ENCODE peak calls at places on chromosomes 3 and 15, in ten cellular contexts. W is heart right ventricle, M is neuronal stem cell, S is fibroblast of lung, K is cardiac fibroblast, E is lower leg skin, C is astrocyte of the spinal cord, Z is stomach, A is HepG2, H is mesendoderm. B is an unnamed sample.

GRCh38 chr3:71064288-71064975 is 519.1 kb downstream of the FOXP1 start:
- DNase-seq in Z (peak), M (peak), W (no peak), A (peak), K (peak), E (no peak), S (peak), H (peak), C (peak), B (no peak)

GRCh38 chr3:82633319-82633718 is 871.9 kb upstream of the GBE1 start:
- DNase-seq in E (no peak), S (no peak), Z (no peak), W (no peak), H (peak), K (no peak), A (peak), C (no peak), M (peak), B (no peak)

GRCh38 chr15:32669870-32670623 is 28.5 kb downstream of the SCG5 start:
- DNase-seq in A (peak), Z (no peak), K (peak), W (peak), S (no peak), M (no peak), H (peak), C (no peak), E (peak), B (no peak)

GRCh38 chr3:5694267-5694666 is 506.8 kb downstream of the EDEM1 start:
- DNase-seq in Z (no peak), S (no peak), W (no peak), E (no peak), C (no peak), A (no peak), K (no peak), H (no peak), M (no peak), B (no peak)

GRCh38 chr15:32936283-32936918 is 218.6 kb downstream of the GREM1 start:
- DNase-seq in W (no peak), S (peak), C (peak), K (peak), H (peak), A (peak), M (no peak), Z (no peak), E (no peak), B (no peak)

GRCh38 chr15:31473384-31474058 is 146.9 kb downstream of the KLF13 start:
- DNase-seq in W (no peak), Z (peak), E (peak), S (no peak), M (no peak), K (no peak), H (no peak), C (no peak), A (no peak), B (no peak)

GRCh38 chr3:85574306-85574705 is 615.5 kb downstream of the CADM2 start:
- DNase-seq in A (no peak), C (peak), W (no peak), E (no peak), H (no peak), M (no peak), Z (no peak), K (peak), S (peak), B (no peak)

GRCh38 chr15:101684384-101684783 is 32.2 kb upstream of the TM2D3 start:
- DNase-seq in W (no peak), H (no peak), E (no peak), C (peak), S (peak), A (no peak), K (peak), Z (no peak), M (no peak), B (no peak)

GRCh38 chr3:30585654-30586053 is 20.7 kb upstream of the TGFBR2 start:
- DNase-seq in E (no peak), M (no peak), Z (no peak), A (no peak), S (no peak), W (no peak), H (no peak), K (no peak), C (no peak), B (no peak)

GRCh38 chr15:77634266-77634962 is 1.7 kb upstream of the LINGO1 start:
- DNase-seq in E (peak), C (peak), W (peak), M (peak), K (peak), Z (peak), A (peak), H (peak), S (peak), B (peak)

DNA sequence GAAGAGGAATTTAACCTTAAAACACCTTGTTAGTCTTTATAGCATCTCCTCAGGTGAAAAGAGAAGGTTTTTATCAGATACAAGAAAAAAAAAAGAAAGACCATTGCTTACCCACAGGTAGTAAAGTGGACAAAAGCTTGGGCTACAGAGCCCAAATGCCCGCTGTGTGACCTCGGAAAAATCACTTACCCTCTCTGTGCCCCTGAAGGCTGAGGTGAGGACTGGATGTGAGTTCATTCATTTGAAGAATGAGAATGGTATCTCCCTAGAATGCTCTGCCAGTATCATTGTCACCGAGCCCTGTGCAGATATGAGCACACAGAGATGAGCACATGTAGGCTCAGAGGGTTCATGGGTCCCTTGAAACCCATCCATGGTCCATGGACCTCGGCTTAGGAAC is 17.6 kb upstream of the FAM240A start:
- DNase-seq in K (no peak), A (no peak), W (no peak), S (no peak), E (no peak), H (no peak), M (no peak), Z (no peak), C (no peak), B (no peak)
- H3K4me3 ChIP-seq in K (no peak), A (no peak), W (no peak), S (no peak), E (no peak), H (no peak), M (no peak), Z (no peak), C (no peak), B (no peak)

GRCh38 chr3:184337981-184338380 is 581 bp downstream of the FAM131A start:
- DNase-seq in W (no peak), M (no peak), S (no peak), H (no peak), A (no peak), K (no peak), C (no peak), E (no peak), Z (no peak), B (no peak)

GRCh38 chr3:184336484-184337230 is 743 bp upstream of the FAM131A start:
- DNase-seq in E (peak), K (peak), M (no peak), Z (peak), H (peak), W (no peak), S (peak), C (peak), A (peak), B (no peak)

GRCh38 chr3:184338538-184338945 is 1.1 kb downstream of the FAM131A start:
- DNase-seq in M (peak), W (peak), C (peak), H (peak), S (peak), K (peak), A (no peak), Z (peak), E (peak), B (peak)

GRCh38 chr3:184337315-184337714 is at the start of gene FAM131A:
- DNase-seq in K (no peak), M (no peak), S (peak), A (no peak), C (no peak), Z (no peak), E (no peak), W (peak), H (no peak), B (no peak)

DNA sequence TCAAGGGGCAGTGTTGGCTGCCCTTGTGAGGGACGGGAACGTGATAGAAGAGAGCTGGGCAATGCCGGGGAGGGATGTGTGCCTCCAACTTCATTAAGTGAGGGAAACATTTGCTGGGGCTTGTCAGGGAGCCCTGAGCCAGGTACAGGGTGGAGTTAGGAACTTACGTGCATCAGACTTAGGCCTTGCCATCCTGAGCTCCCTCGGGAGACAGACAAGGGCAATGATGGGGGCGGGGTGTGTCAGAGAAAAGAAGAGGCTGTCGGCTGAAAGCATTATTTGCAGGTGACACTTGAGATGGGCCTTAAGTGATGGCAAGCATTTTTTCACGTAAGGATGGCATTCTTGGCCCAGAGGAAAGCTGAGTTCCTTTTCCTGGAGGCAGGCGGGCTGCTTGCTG is 1.6 kb downstream of the FAM131A start:
- DNase-seq in M (no peak), S (no peak), A (no peak), Z (no peak), C (no peak), E (no peak), H (no peak), W (no peak), K (no peak), B (no peak)
- H3K4me3 ChIP-seq in M (peak), S (peak), A (no peak), Z (peak), C (peak), E (no peak), H (no peak), W (peak), K (peak), B (no peak)

DNA sequence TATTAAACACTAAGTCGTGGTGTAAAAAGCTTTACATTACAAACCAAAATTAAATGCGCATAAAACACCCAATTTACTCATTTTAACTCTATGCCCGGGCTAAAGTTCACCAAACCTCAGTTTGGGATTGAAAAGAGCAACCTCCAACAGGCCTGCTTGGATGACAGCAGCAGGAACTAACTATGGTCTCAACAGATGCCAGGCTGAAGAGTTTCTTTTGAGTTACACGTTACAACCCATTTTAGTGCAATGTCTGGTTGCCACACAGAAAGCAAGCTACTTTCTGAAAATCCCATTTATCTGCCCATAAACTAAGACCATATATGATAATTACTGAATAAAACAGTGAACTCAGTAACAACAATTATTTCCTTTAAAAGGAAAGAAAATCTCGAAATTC is 2.2 kb downstream of the SATB1 start:
- DNase-seq in H (peak), A (no peak), E (no peak), S (peak), M (no peak), C (no peak), Z (no peak), K (no peak), W (no peak), B (no peak)
- H3K4me3 ChIP-seq in H (no peak), A (no peak), E (no peak), S (peak), M (peak), C (peak), Z (peak), K (peak), W (peak), B (peak)

DNA sequence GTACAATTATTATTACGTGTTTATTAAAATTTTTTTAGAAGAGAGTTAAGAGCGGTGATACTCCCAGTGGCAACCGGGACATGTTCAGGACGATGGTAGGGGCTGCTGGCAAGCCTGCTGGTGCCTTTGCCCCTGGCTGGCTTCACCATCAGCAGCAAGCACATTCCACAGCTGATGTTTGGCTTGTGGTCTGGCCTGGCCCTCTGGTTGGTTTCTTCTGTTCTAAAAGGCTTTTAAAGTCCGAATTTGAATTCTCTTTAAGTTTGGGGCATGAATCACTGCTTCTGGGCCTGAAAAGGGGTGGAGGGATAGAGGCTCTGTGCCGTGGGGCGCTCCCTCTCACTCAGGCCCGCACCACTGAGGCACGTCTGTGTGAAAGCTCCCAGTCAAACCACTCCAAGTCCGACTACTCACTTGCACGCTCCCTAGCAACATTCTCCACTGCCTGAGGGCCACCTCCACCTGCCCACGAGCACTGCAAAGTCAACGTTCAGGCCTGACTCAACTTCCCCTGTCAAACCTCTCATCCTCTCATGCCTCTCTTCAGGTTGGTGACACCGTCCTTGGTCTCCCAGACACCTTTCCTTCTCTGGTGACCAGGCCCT is 10.1 kb downstream of the ITGA11 start:
- DNase-seq in C (peak), Z (no peak), M (no peak), W (no peak), H (no peak), A (no peak), S (peak), E (peak), K (no peak), B (no peak)
- H3K4me3 ChIP-seq in C (no peak), Z (no peak), M (no peak), W (no peak), H (no peak), A (no peak), S (no peak), E (no peak), K (no peak), B (no peak)

GRCh38 chr3:62433396-62433795 is 60.0 kb upstream of the FEZF2 start:
- DNase-seq in K (no peak), E (no peak), C (no peak), W (no peak), M (no peak), S (no peak), H (no peak), Z (no peak), A (no peak), B (no peak)
- H3K4me3 ChIP-seq in K (no peak), E (no peak), C (no peak), W (no peak), M (no peak), S (no peak), H (no peak), Z (no peak), A (no peak), B (no peak)

DNA sequence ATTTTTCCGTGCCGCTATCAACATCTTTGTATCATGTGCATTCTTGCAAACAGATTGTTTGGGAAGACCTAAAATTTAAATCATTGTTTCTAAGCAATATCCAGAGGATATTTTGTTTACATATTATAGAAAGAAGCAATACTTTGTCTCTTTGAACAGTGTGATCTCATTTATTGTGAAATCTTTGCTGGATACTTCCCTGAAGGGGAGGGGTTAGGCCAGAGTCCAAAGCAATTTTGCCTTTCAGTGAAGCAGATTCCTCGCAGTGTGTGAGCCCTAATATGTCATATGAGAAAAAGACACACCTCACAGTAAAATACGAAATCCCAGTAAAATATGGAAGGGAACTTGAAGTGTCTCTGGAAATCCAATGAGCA is 158.7 kb upstream of the SLCO3A1 start:
- DNase-seq in W (no peak), H (no peak), C (peak), S (peak), A (peak), E (peak), K (peak), M (no peak), Z (no peak), B (peak)
- H3K4me3 ChIP-seq in W (no peak), H (no peak), C (no peak), S (peak), A (no peak), E (no peak), K (no peak), M (no peak), Z (peak), B (no peak)

DNA sequence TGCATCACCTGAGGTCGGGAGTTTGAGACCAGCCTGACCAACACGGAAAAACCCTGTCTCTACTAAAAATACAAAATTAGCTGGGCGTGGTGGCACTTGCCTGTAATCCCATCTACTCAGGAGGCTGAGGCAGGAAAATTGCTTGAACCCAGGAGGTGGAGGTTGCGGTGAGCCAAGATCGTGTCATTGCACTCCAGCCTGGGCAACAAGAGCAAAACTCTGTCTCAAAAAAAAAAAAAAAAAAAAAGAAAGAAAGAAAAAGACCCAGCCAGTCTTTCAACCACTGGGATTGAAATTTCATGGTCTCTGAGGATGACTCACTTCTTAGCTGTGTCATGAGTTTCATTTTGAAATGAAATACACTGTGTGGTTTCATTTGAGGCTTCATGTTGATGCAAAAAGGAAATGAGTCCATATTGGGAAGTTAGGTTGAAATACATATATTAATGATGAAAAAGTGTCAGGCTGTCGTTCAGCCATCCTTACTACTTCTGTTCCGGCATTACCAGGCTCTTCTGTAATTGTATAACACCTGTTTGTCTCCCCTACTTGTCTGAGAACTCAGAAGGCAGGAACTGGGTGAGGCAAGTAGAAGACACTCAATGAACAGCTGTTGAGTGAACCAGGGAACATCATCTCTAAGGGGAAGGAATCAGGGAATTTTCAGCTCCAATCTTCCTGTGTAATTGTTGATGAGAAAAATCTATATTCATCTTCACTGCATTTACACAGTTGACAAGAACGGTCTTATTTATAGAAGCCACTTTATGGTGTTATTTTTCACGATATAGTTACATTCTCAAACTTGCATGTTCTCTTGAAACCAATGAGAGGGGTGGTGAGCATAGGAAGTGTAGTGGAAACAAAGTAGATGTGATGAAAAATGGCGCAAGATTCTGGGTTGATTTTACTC is 87.4 kb downstream of the NFKBIZ start:
- DNase-seq in A (no peak), W (no peak), S (peak), H (no peak), E (no peak), K (peak), M (no peak), C (peak), Z (no peak), B (no peak)
- H3K4me3 ChIP-seq in A (no peak), W (no peak), S (no peak), H (no peak), E (no peak), K (no peak), M (no peak), C (no peak), Z (no peak), B (no peak)

GRCh38 chr3:184132947-184133346 is 2.2 kb upstream of the EIF2B5 start:
- DNase-seq in Z (no peak), A (no peak), E (no peak), K (no peak), H (no peak), M (no peak), W (no peak), C (no peak), S (no peak), B (no peak)

GRCh38 chr3:184126006-184126405 is 9.2 kb upstream of the EIF2B5 start:
- DNase-seq in A (no peak), Z (no peak), M (no peak), E (no peak), S (no peak), H (no peak), W (no peak), K (peak), C (no peak), B (no peak)

GRCh38 chr3:184133840-184134745 is 1.1 kb upstream of the EIF2B5 start:
- DNase-seq in M (peak), C (peak), A (peak), H (peak), W (peak), K (peak), E (peak), Z (peak), S (peak), B (peak)

GRCh38 chr3:184134746-184135148 is 411 bp upstream of the EIF2B5 start:
- DNase-seq in Z (peak), H (no peak), C (no peak), S (no peak), A (no peak), M (peak), W (no peak), E (no peak), K (no peak), B (peak)

GRCh38 chr3:184129012-184129411 is 6.1 kb upstream of the EIF2B5 start:
- DNase-seq in E (no peak), M (peak), K (peak), Z (peak), W (no peak), C (peak), A (peak), H (peak), S (peak), B (no peak)
- H3K4me3 ChIP-seq in E (no peak), M (no peak), K (no peak), Z (no peak), W (no peak), C (no peak), A (no peak), H (no peak), S (no peak), B (no peak)

B was measured in body of pancreas.